ENCODE peak calls at places on chromosome 14, in nine cellular contexts. One of them, this sample, is unnamed.
A peak's percentile ranks its signal among the peaks of the same experiment; 100 is the strongest.

GRCh38 chr14:100466111-100466856 is 120.9 kb downstream of the BEGAIN start:
- DNase-seq in HT-29: no peak
- DNase-seq in kidney tubule cell: no peak
- DNase-seq in HTR-8/SVneo: no peak
- DNase-seq in hypothalamus: no peak
- DNase-seq in Right ventricle myocardium inferior: no peak
- DNase-seq in uterus: no peak
- DNase-seq in AG08396: no peak
- DNase-seq in activated CD4-positive, alpha-beta memory T cell treated with anti-CD3 and anti-CD28 coated beads for 36 hours: no peak
- DNase-seq in this sample: no peak

GRCh38 chr14:105067969-105068301 is 2.7 kb upstream of the GPR132 start:
- DNase-seq in HTR-8/SVneo: no peak
- DNase-seq in hypothalamus: no peak
- DNase-seq in uterus: no peak
- DNase-seq in HT-29: no peak
- DNase-seq in kidney tubule cell: no peak
- DNase-seq in Right ventricle myocardium inferior: no peak
- DNase-seq in activated CD4-positive, alpha-beta memory T cell treated with anti-CD3 and anti-CD28 coated beads for 36 hours: no peak
- DNase-seq in AG08396: no peak
- DNase-seq in this sample: no peak

GRCh38 chr14:55427439-55427838 is 13.0 kb downstream of the TBPL2 start:
- DNase-seq in HTR-8/SVneo: no peak
- DNase-seq in activated CD4-positive, alpha-beta memory T cell treated with anti-CD3 and anti-CD28 coated beads for 36 hours: no peak
- DNase-seq in Right ventricle myocardium inferior: no peak
- DNase-seq in kidney tubule cell: peak; percentile 82
- DNase-seq in AG08396: no peak
- DNase-seq in hypothalamus: no peak
- DNase-seq in HT-29: no peak
- DNase-seq in uterus: no peak
- DNase-seq in this sample: no peak

GRCh38 chr14:30519961-30520360 is 39.0 kb upstream of the G2E3 start:
- DNase-seq in AG08396: no peak
- DNase-seq in HT-29: no peak
- DNase-seq in Right ventricle myocardium inferior: no peak
- DNase-seq in hypothalamus: no peak
- DNase-seq in HTR-8/SVneo: no peak
- DNase-seq in kidney tubule cell: no peak
- DNase-seq in activated CD4-positive, alpha-beta memory T cell treated with anti-CD3 and anti-CD28 coated beads for 36 hours: no peak
- DNase-seq in uterus: no peak
- DNase-seq in this sample: no peak

GRCh38 chr14:86824167-86824566 is 1168.8 kb downstream of the GALC start:
- DNase-seq in AG08396: no peak
- DNase-seq in HTR-8/SVneo: no peak
- DNase-seq in kidney tubule cell: no peak
- DNase-seq in activated CD4-positive, alpha-beta memory T cell treated with anti-CD3 and anti-CD28 coated beads for 36 hours: no peak
- DNase-seq in Right ventricle myocardium inferior: no peak
- DNase-seq in uterus: no peak
- DNase-seq in hypothalamus: no peak
- DNase-seq in HT-29: no peak
- DNase-seq in this sample: no peak

GRCh38 chr14:50957296-50957695 is 13.0 kb upstream of the PYGL start:
- DNase-seq in Right ventricle myocardium inferior: no peak
- DNase-seq in HTR-8/SVneo: peak; percentile 31
- DNase-seq in uterus: peak; percentile 60
- DNase-seq in activated CD4-positive, alpha-beta memory T cell treated with anti-CD3 and anti-CD28 coated beads for 36 hours: no peak
- DNase-seq in hypothalamus: no peak
- DNase-seq in HT-29: no peak
- DNase-seq in AG08396: no peak
- DNase-seq in kidney tubule cell: no peak
- DNase-seq in this sample: no peak

GRCh38 chr14:57486767-57487379 is 6.8 kb downstream of the CCDC198 start:
- DNase-seq in activated CD4-positive, alpha-beta memory T cell treated with anti-CD3 and anti-CD28 coated beads for 36 hours: no peak
- DNase-seq in hypothalamus: no peak
- DNase-seq in Right ventricle myocardium inferior: no peak
- DNase-seq in HTR-8/SVneo: peak; percentile 68
- DNase-seq in HT-29: peak; percentile 56
- DNase-seq in kidney tubule cell: peak; percentile 79
- DNase-seq in uterus: no peak
- DNase-seq in AG08396: peak; percentile 40
- DNase-seq in this sample: peak; percentile 75

GRCh38 chr14:53952533-53952932 is 4.1 kb downstream of the BMP4 start:
- DNase-seq in hypothalamus: no peak
- DNase-seq in HT-29: no peak
- DNase-seq in uterus: no peak
- DNase-seq in HTR-8/SVneo: no peak
- DNase-seq in activated CD4-positive, alpha-beta memory T cell treated with anti-CD3 and anti-CD28 coated beads for 36 hours: no peak
- DNase-seq in AG08396: no peak
- DNase-seq in kidney tubule cell: no peak
- DNase-seq in Right ventricle myocardium inferior: no peak
- DNase-seq in this sample: no peak

GRCh38 chr14:44204061-44204815 is 302.8 kb downstream of the FSCB start:
- DNase-seq in uterus: no peak
- DNase-seq in Right ventricle myocardium inferior: no peak
- DNase-seq in HT-29: no peak
- DNase-seq in kidney tubule cell: no peak
- DNase-seq in hypothalamus: no peak
- DNase-seq in activated CD4-positive, alpha-beta memory T cell treated with anti-CD3 and anti-CD28 coated beads for 36 hours: no peak
- DNase-seq in AG08396: no peak
- DNase-seq in HTR-8/SVneo: peak; percentile 15
- DNase-seq in this sample: peak; percentile 57

GRCh38 chr14:72715215-72715909 is 178.5 kb downstream of the DPF3 start:
- DNase-seq in HTR-8/SVneo: no peak
- DNase-seq in Right ventricle myocardium inferior: no peak
- DNase-seq in HT-29: no peak
- DNase-seq in hypothalamus: no peak
- DNase-seq in activated CD4-positive, alpha-beta memory T cell treated with anti-CD3 and anti-CD28 coated beads for 36 hours: no peak
- DNase-seq in AG08396: no peak
- DNase-seq in kidney tubule cell: peak; percentile 36
- DNase-seq in uterus: no peak
- DNase-seq in this sample: no peak

GRCh38 chr14:52934762-52935161 is 16.1 kb downstream of the FERMT2 start:
- DNase-seq in hypothalamus: no peak
- DNase-seq in HT-29: no peak
- DNase-seq in AG08396: no peak
- DNase-seq in uterus: no peak
- DNase-seq in Right ventricle myocardium inferior: no peak
- DNase-seq in kidney tubule cell: no peak
- DNase-seq in HTR-8/SVneo: no peak
- DNase-seq in activated CD4-positive, alpha-beta memory T cell treated with anti-CD3 and anti-CD28 coated beads for 36 hours: no peak
- DNase-seq in this sample: no peak

GRCh38 chr14:22333408-22334274 is 255.4 kb downstream of the DAD1 start:
- DNase-seq in activated CD4-positive, alpha-beta memory T cell treated with anti-CD3 and anti-CD28 coated beads for 36 hours: no peak
- DNase-seq in hypothalamus: no peak
- DNase-seq in uterus: peak; percentile 18
- DNase-seq in kidney tubule cell: peak; percentile 83
- DNase-seq in AG08396: peak; percentile 30
- DNase-seq in HTR-8/SVneo: peak; percentile 30
- DNase-seq in Right ventricle myocardium inferior: no peak
- DNase-seq in HT-29: peak; percentile 76
- DNase-seq in this sample: peak; percentile 20

This sample was measured in kidney glomerular epithelial cell.